ENCODE peak calls at places on chromosomes 3 and 15, in eight cellular contexts. C, L, H, N, M, B, S and R are unnamed samples.

GRCh38 chr15:31444844-31445243 is 118.2 kb downstream of the KLF13 start:
- DNase-seq in C (no peak), L (no peak), H (no peak), N (no peak), M (no peak), B (no peak), S (no peak), R (no peak)

GRCh38 chr15:31365032-31365654 is 38.5 kb downstream of the KLF13 start:
- DNase-seq in C (no peak), L (no peak), H (peak; percentile 47), N (no peak), M (no peak), B (no peak), S (no peak), R (no peak)

GRCh38 chr3:63089007-63089406 is 189.1 kb upstream of the SYNPR start:
- DNase-seq in C (no peak), L (peak; percentile 58), H (no peak), N (no peak), M (no peak), B (no peak), S (no peak), R (no peak)

GRCh38 chr3:52216585-52217408 is 8.6 kb downstream of the TLR9 start:
- DNase-seq in C (peak; percentile 46), L (no peak), H (peak; percentile 90), N (no peak), M (peak; percentile 89), B (peak; percentile 76), S (peak; percentile 85), R (peak; percentile 83)

GRCh38 chr3:17044844-17045243 is 160.1 kb downstream of the PLCL2 start:
- DNase-seq in C (no peak), L (no peak), H (no peak), N (no peak), M (no peak), B (no peak), S (no peak), R (no peak)

GRCh38 chr3:54826255-54826691 is 101.6 kb downstream of the LRTM1 start:
- DNase-seq in C (no peak), L (no peak), H (no peak), N (no peak), M (no peak), B (no peak), S (peak; percentile 65), R (no peak)

GRCh38 chr3:62710761-62711160 is 164.5 kb downstream of the CADPS start:
- DNase-seq in C (no peak), L (no peak), H (no peak), N (no peak), M (no peak), B (no peak), S (no peak), R (no peak)

GRCh38 chr15:55555089-55555488 is 33.1 kb downstream of the PYGO1 start:
- DNase-seq in C (no peak), L (no peak), H (no peak), N (no peak), M (no peak), B (no peak), S (peak; percentile 5), R (no peak)

GRCh38 chr3:44058022-44058867 is 183.4 kb upstream of the TOPAZ1 start:
- DNase-seq in C (no peak), L (no peak), H (no peak), N (no peak), M (peak; percentile 18), B (no peak), S (peak; percentile 60), R (no peak)

GRCh38 chr3:107421170-107421792 is 44.0 kb downstream of the CCDC54 start:
- DNase-seq in C (no peak), L (peak; percentile 52), H (no peak), N (no peak), M (no peak), B (no peak), S (peak; percentile 63), R (peak; percentile 44)

DNA sequence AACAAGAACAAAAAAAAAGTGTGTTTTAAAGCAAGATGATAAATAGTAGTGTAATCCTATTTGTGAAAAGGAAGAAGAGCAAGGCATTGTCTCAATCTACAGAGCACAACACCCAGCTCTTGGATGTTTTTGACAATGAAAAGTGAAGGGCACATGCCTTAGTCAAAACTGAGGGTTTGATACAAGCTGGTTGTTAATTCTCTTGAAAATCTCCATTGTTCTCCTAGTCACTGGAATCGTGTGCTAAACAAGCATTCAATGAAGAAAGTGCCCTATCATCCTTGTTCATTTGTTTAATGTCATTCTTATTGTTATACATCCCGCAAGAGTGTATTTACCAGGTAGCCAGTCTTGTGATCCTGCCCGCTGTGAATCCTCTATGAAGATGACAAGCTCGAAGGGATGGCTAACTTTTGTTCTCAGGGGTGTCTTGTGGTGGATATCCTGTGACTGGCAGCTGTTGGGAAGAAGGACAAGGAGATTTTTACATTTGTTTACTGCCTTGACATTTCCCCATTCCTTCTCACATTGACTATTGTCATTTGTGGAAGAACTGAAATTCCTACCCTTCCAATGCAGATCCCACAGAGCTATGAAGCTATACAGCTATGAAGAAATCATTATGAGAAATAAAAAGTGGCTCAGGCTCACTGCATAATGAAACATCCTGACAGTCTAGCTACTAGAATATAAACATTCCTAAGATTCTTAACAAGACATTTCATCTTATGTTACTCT is 175.9 kb downstream of the VGLL3 start:
- DNase-seq in C (no peak), L (no peak), H (no peak), N (no peak), M (no peak), B (no peak), S (peak; percentile 73), R (no peak)
- H3K4me3 ChIP-seq in C (no peak overlapping the region), L (no peak overlapping the region), H (no peak overlapping the region), N (no peak overlapping the region), M (no peak overlapping the region), B (no peak overlapping the region), S (no peak overlapping the region), R (no peak overlapping the region)

GRCh38 chr3:40240921-40241320 is 68.6 kb upstream of the EIF1B start:
- DNase-seq in C (no peak), L (no peak), H (no peak), N (no peak), M (no peak), B (no peak), S (no peak), R (no peak)
- TF ChIP-seq CTCF in C (no peak), L (no peak), H (no peak), N (no peak), M (no peak), B (no peak), S (no peak), R (no peak)

GRCh38 chr15:81183403-81183760 is 13.3 kb upstream of the IL16 start:
- DNase-seq in C (no peak), L (no peak), H (no peak), N (no peak), M (no peak), B (no peak), S (no peak), R (no peak)

GRCh38 chr15:81181220-81181619 is 15.5 kb upstream of the IL16 start:
- DNase-seq in C (no peak), L (no peak), H (no peak), N (no peak), M (no peak), B (no peak), S (no peak), R (no peak)

GRCh38 chr15:81184188-81184587 is 12.5 kb upstream of the IL16 start:
- DNase-seq in C (no peak), L (no peak), H (peak; percentile 74), N (no peak), M (no peak), B (peak; percentile 43), S (peak; percentile 11), R (no peak)

GRCh38 chr15:81182746-81183402 is 13.8 kb upstream of the IL16 start:
- DNase-seq in C (no peak), L (no peak), H (no peak), N (no peak), M (no peak), B (peak; percentile 40), S (no peak), R (no peak)

DNA sequence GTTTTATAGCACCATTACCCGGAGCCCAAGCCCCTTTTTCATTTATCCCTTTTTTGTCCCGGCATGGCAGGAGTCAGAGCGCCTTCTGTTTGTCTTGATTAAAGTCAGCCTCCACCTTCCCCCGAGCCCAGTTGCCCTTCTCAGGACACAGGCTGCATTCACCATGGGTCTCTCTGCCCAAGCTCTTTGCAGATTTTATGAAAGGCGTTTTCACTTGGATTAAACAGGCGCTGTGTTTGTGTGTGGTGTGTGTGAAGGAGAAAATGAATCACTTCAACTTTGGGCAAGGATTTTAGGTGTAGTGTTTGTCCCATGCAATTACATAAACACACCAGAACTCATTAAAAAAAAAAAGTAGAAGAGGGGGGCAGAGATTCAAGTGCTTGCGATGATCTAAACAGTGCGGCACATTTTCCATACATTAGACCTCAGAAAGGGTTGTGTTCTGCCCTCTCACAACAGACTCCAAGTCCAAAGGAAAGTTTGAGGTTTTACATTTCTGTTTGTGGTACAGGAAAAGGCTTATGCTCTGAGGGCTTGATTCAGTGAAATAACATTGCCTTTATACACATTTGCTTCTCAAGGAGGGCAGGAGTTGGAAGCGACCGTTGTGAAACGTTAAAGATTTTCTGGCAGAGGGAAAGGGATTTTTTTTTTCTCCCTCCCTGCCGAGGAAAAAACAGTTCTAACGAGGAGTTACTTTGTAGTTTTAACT is 14.5 kb upstream of the IL16 start:
- DNase-seq in C (no peak), L (no peak), H (no peak), N (no peak), M (no peak), B (no peak), S (peak; percentile 11), R (no peak)
- H3K27me3 ChIP-seq in C (peaks cover 2% of the 10 kb centered on the region), L (no peaks in the 10 kb centered on the region), H (no peaks in the 10 kb centered on the region), N (no peaks in the 10 kb centered on the region), M (no peaks in the 10 kb centered on the region), B (no peaks in the 10 kb centered on the region), S (no peaks in the 10 kb centered on the region), R (no peaks in the 10 kb centered on the region)

GRCh38 chr3:112765531-112765930 is 81.1 kb downstream of the CD200R1L start:
- DNase-seq in C (no peak), L (no peak), H (no peak), N (no peak), M (no peak), B (no peak), S (no peak), R (no peak)

GRCh38 chr3:112761062-112761638 is 85.5 kb downstream of the CD200R1L start:
- DNase-seq in C (peak; percentile 32), L (no peak), H (no peak), N (no peak), M (no peak), B (no peak), S (peak; percentile 78), R (no peak)

GRCh38 chr3:112759681-112760080 is 87.0 kb downstream of the CD200R1L start:
- DNase-seq in C (no peak), L (no peak), H (no peak), N (no peak), M (no peak), B (no peak), S (no peak), R (no peak)

GRCh38 chr3:112767177-112767576 is 79.5 kb downstream of the CD200R1L start:
- DNase-seq in C (no peak), L (no peak), H (no peak), N (no peak), M (no peak), B (no peak), S (no peak), R (no peak)

DNA sequence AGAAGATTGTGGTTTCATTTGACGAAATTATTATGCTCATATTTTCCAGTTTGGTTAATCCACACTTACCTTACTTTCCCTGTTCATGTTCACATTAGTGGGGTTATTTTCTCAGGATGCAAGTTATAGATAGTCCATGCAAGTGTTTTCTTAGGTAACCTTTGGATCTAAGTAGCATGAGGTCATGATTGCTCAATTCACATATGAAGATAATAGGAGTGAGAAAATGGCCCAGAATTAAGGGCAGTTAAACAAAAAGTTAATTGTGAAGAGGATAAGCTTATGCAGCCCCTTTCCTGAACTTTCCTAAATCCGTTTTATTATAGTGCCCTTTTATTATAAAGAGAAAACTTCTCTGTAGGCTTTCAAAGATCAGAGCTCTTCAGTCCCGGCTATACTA is 83.4 kb downstream of the CD200R1L start:
- DNase-seq in C (no peak), L (no peak), H (no peak), N (no peak), M (no peak), B (no peak), S (no peak), R (no peak)
- H3K4me3 ChIP-seq in C (no peak overlapping the region), L (no peak overlapping the region), H (no peak overlapping the region), N (no peak overlapping the region), M (no peak overlapping the region), B (no peak overlapping the region), S (no peak overlapping the region), R (no peak overlapping the region)